ENCODE peak calls at places on chromosomes 11 and 22, in six cellular contexts. One of them, this sample, is unnamed. For H3K27me3, the result is how much of the 10 kb centered on the place peaks cover.

GRCh38 chr11:119990306-119991021 is 147.4 kb downstream of the TRIM29 start:
- DNase-seq in psoas muscle: peak
- DNase-seq in IMR-90: no peak
- DNase-seq in SJSA1: no peak
- DNase-seq in ovary: no peak
- DNase-seq in HepG2: no peak
- DNase-seq in this sample: no peak

GRCh38 chr11:4060182-4060923 is 34.2 kb upstream of the RRM1 start:
- DNase-seq in psoas muscle: no peak
- DNase-seq in IMR-90: no peak
- DNase-seq in SJSA1: no peak
- DNase-seq in ovary: no peak
- DNase-seq in HepG2: peak
- DNase-seq in this sample: no peak

GRCh38 chr11:32311351-32312077 is 123.8 kb downstream of the WT1 start:
- DNase-seq in psoas muscle: no peak
- DNase-seq in IMR-90: no peak
- DNase-seq in SJSA1: no peak
- DNase-seq in ovary: no peak
- DNase-seq in HepG2: no peak
- DNase-seq in this sample: no peak

GRCh38 chr11:83156996-83157754 is at the start of gene PCF11:
- DNase-seq in psoas muscle: no peak
- DNase-seq in IMR-90: no peak
- DNase-seq in SJSA1: no peak
- DNase-seq in ovary: no peak
- DNase-seq in HepG2: no peak
- DNase-seq in this sample: no peak

GRCh38 chr11:61041755-61042518 is 60.4 kb upstream of the CD5 start:
- DNase-seq in psoas muscle: no peak
- DNase-seq in IMR-90: no peak
- DNase-seq in SJSA1: no peak
- DNase-seq in ovary: peak
- DNase-seq in HepG2: no peak
- DNase-seq in this sample: peak

GRCh38 chr22:39560127-39560526 is 10.4 kb upstream of the CACNA1I start:
- DNase-seq in psoas muscle: no peak
- DNase-seq in IMR-90: no peak
- DNase-seq in SJSA1: no peak
- DNase-seq in ovary: no peak
- DNase-seq in HepG2: no peak
- DNase-seq in this sample: no peak

GRCh38 chr11:129117595-129118350 is 74.4 kb downstream of the ARHGAP32 start:
- DNase-seq in psoas muscle: no peak
- DNase-seq in IMR-90: peak
- DNase-seq in SJSA1: no peak
- DNase-seq in ovary: peak
- DNase-seq in HepG2: peak
- DNase-seq in this sample: peak

GRCh38 chr22:24696551-24697001 is 77.9 kb downstream of the PIWIL3 start:
- DNase-seq in psoas muscle: no peak
- DNase-seq in IMR-90: no peak
- DNase-seq in SJSA1: no peak
- DNase-seq in ovary: no peak
- DNase-seq in HepG2: no peak
- DNase-seq in this sample: no peak

GRCh38 chr22:32323513-32324164 is 34.0 kb upstream of the RFPL3 start:
- DNase-seq in psoas muscle: no peak
- DNase-seq in IMR-90: no peak
- DNase-seq in SJSA1: peak
- DNase-seq in ovary: no peak
- DNase-seq in HepG2: no peak
- DNase-seq in this sample: no peak

GRCh38 chr11:117831661-117832415 is 7.3 kb upstream of the FXYD2 start:
- DNase-seq in psoas muscle: no peak
- DNase-seq in IMR-90: no peak
- DNase-seq in SJSA1: no peak
- DNase-seq in ovary: no peak
- DNase-seq in HepG2: no peak
- DNase-seq in this sample: no peak

GRCh38 chr11:6988506-6988905 is 31.6 kb downstream of the ZNF214 start:
- DNase-seq in psoas muscle: no peak
- DNase-seq in IMR-90: peak
- DNase-seq in SJSA1: no peak
- DNase-seq in ovary: no peak
- DNase-seq in HepG2: no peak
- DNase-seq in this sample: no peak

GRCh38 chr11:69411257-69411924 is 70.1 kb upstream of the LINC01488 start:
- DNase-seq in psoas muscle: no peak
- DNase-seq in IMR-90: no peak
- DNase-seq in SJSA1: no peak
- DNase-seq in ovary: no peak
- DNase-seq in HepG2: no peak
- DNase-seq in this sample: no peak
- H3K27me3 ChIP-seq in psoas muscle: under half
- H3K27me3 ChIP-seq in IMR-90: under half
- H3K27me3 ChIP-seq in SJSA1: under half
- H3K27me3 ChIP-seq in ovary: under half
- H3K27me3 ChIP-seq in HepG2: under half
- H3K27me3 ChIP-seq in this sample: under half

GRCh38 chr22:20427945-20428417 is 9.6 kb downstream of the SCARF2 start:
- DNase-seq in psoas muscle: no peak
- DNase-seq in IMR-90: no peak
- DNase-seq in SJSA1: no peak
- DNase-seq in ovary: no peak
- DNase-seq in HepG2: no peak
- DNase-seq in this sample: no peak
- H3K27me3 ChIP-seq in psoas muscle: under half
- H3K27me3 ChIP-seq in IMR-90: under half
- H3K27me3 ChIP-seq in SJSA1: under half
- H3K27me3 ChIP-seq in ovary: under half
- H3K27me3 ChIP-seq in HepG2: under half
- H3K27me3 ChIP-seq in this sample: under half

GRCh38 chr22:36925388-36926290 is 12.2 kb downstream of the CSF2RB start:
- DNase-seq in psoas muscle: no peak
- DNase-seq in IMR-90: peak
- DNase-seq in SJSA1: peak
- DNase-seq in ovary: no peak
- DNase-seq in HepG2: no peak
- DNase-seq in this sample: no peak
- H3K27me3 ChIP-seq in psoas muscle: under half
- H3K27me3 ChIP-seq in IMR-90: under half
- H3K27me3 ChIP-seq in SJSA1: under half
- H3K27me3 ChIP-seq in ovary: under half
- H3K27me3 ChIP-seq in HepG2: under half
- H3K27me3 ChIP-seq in this sample: under half

DNA sequence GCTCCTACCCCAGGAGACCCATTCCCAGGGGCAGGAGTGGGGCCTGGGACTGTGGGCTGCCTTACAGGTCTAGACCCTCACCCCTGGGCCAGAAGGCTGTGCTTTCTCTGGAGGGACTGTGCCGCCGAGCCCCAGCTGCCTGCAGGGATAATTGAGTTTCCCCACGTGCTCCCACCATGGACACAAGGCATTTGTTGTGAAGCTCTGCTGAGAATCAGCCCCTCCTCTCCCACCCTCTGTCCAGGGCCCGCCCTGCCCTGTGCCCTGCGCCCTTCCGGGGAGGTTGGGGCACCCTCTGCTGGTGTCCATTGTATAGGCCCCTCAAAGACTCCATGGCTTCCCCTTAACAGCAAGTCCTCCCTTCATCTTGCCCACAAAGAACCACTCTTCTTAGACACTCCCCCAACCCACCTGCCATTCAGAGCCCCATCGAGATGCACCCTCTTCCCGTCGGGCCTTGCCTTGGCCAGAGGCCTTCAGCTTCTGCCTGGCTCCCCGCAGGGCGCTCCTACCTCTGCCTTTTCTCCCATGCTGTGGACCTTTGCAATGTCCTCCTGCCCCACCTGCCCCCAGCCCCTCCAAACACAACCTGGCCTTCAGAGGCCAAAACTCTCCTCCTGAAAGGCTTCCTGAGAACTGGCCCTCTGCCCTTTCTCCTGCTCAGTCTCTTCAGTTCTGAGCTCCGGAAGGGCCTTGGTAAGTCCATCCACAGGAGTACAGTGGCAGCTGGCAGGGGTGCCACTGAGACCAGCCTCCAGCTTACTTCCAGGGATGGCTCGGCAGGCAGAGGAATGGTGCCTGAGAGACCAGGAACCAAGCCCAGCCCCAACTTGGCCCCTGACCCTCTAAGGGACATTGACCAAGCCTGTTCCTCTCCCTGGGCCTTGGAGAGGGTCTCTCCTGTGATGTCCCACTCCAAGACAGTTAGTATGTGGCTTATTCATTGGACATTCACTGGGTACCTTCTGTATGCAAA is 22.4 kb downstream of the DUSP8 start:
- DNase-seq in psoas muscle: no peak
- DNase-seq in IMR-90: no peak
- DNase-seq in SJSA1: no peak
- DNase-seq in ovary: no peak
- DNase-seq in HepG2: peak
- DNase-seq in this sample: peak
- H3K27me3 ChIP-seq in psoas muscle: under half
- H3K27me3 ChIP-seq in IMR-90: under half
- H3K27me3 ChIP-seq in SJSA1: under half
- H3K27me3 ChIP-seq in ovary: under half
- H3K27me3 ChIP-seq in HepG2: under half
- H3K27me3 ChIP-seq in this sample: under half

GRCh38 chr11:2759228-2760195 is 59.7 kb upstream of the KCNQ1OT1 start:
- DNase-seq in psoas muscle: peak
- DNase-seq in IMR-90: no peak
- DNase-seq in SJSA1: peak
- DNase-seq in ovary: peak
- DNase-seq in HepG2: no peak
- DNase-seq in this sample: no peak

GRCh38 chr11:2761131-2762030 is 61.6 kb upstream of the KCNQ1OT1 start:
- DNase-seq in psoas muscle: no peak
- DNase-seq in IMR-90: no peak
- DNase-seq in SJSA1: peak
- DNase-seq in ovary: peak
- DNase-seq in HepG2: no peak
- DNase-seq in this sample: no peak

GRCh38 chr11:2762031-2762380 is 62.2 kb upstream of the KCNQ1OT1 start:
- DNase-seq in psoas muscle: no peak
- DNase-seq in IMR-90: no peak
- DNase-seq in SJSA1: no peak
- DNase-seq in ovary: no peak
- DNase-seq in HepG2: no peak
- DNase-seq in this sample: no peak

GRCh38 chr11:2758751-2759150 is 59.0 kb upstream of the KCNQ1OT1 start:
- DNase-seq in psoas muscle: no peak
- DNase-seq in IMR-90: no peak
- DNase-seq in SJSA1: no peak
- DNase-seq in ovary: peak
- DNase-seq in HepG2: no peak
- DNase-seq in this sample: no peak

GRCh38 chr11:2760196-2760871 is 60.5 kb upstream of the KCNQ1OT1 start:
- DNase-seq in psoas muscle: no peak
- DNase-seq in IMR-90: no peak
- DNase-seq in SJSA1: peak
- DNase-seq in ovary: peak
- DNase-seq in HepG2: no peak
- DNase-seq in this sample: no peak
- H3K27me3 ChIP-seq in psoas muscle: under half
- H3K27me3 ChIP-seq in IMR-90: under half
- H3K27me3 ChIP-seq in SJSA1: under half
- H3K27me3 ChIP-seq in ovary: under half
- H3K27me3 ChIP-seq in HepG2: under half
- H3K27me3 ChIP-seq in this sample: under half

This sample was measured in SJCRH30.